ENCODE peak calls at places on chromosomes 4 and X, in four cellular contexts. One of them, this sample, is unnamed.

GRCh38 chr4:61173799-61174198 is 26.3 kb upstream of the ADGRL3 start:
- DNase-seq in brain microvascular endothelial cell: no peak
- DNase-seq in tibial nerve: no peak
- DNase-seq in ascending aorta: no peak
- DNase-seq in this sample: no peak

GRCh38 chrX:13235930-13236329 is 83.9 kb downstream of the ATXN3L start:
- DNase-seq in brain microvascular endothelial cell: no peak
- DNase-seq in ascending aorta: no peak
- DNase-seq in tibial nerve: no peak
- DNase-seq in this sample: no peak

GRCh38 chrX:1794586-1794985 is 179.7 kb downstream of the ASMT start:
- DNase-seq in ascending aorta: no peak
- DNase-seq in brain microvascular endothelial cell: no peak
- DNase-seq in tibial nerve: no peak
- DNase-seq in this sample: no peak

GRCh38 chr4:21979196-21979595 is 30.6 kb upstream of the KCNIP4 start:
- DNase-seq in tibial nerve: no peak
- DNase-seq in ascending aorta: no peak
- DNase-seq in brain microvascular endothelial cell: no peak
- DNase-seq in this sample: no peak

GRCh38 chr4:150033937-150034336 is 44.3 kb upstream of the DCLK2 start:
- DNase-seq in brain microvascular endothelial cell: peak
- DNase-seq in ascending aorta: no peak
- DNase-seq in tibial nerve: no peak
- DNase-seq in this sample: no peak

GRCh38 chr4:184812181-184812542 is 13.6 kb downstream of the ACSL1 start:
- DNase-seq in brain microvascular endothelial cell: no peak
- DNase-seq in ascending aorta: no peak
- DNase-seq in tibial nerve: no peak
- DNase-seq in this sample: no peak

GRCh38 chr4:123930971-123931370 is 534.4 kb downstream of the SPRY1 start:
- DNase-seq in tibial nerve: no peak
- DNase-seq in ascending aorta: no peak
- DNase-seq in brain microvascular endothelial cell: peak
- DNase-seq in this sample: no peak

GRCh38 chrX:109049903-109050302 is 313.5 kb upstream of the IRS4 start:
- DNase-seq in tibial nerve: no peak
- DNase-seq in brain microvascular endothelial cell: no peak
- DNase-seq in ascending aorta: no peak
- DNase-seq in this sample: no peak

GRCh38 chrX:71870337-71871098 is 40.1 kb upstream of the NHSL2 start:
- DNase-seq in brain microvascular endothelial cell: no peak
- DNase-seq in tibial nerve: no peak
- DNase-seq in ascending aorta: no peak
- DNase-seq in this sample: no peak

GRCh38 chr4:113773014-113773413 is 11.5 kb upstream of the CAMK2D start:
- DNase-seq in tibial nerve: no peak
- DNase-seq in ascending aorta: no peak
- DNase-seq in brain microvascular endothelial cell: no peak
- DNase-seq in this sample: no peak

GRCh38 chr4:110518889-110519490 is 43.0 kb downstream of the ENPEP start:
- DNase-seq in ascending aorta: no peak
- DNase-seq in brain microvascular endothelial cell: peak
- DNase-seq in tibial nerve: peak
- DNase-seq in this sample: no peak

GRCh38 chr4:98181815-98182214 is 38.5 kb upstream of the STPG2 start:
- DNase-seq in ascending aorta: no peak
- DNase-seq in tibial nerve: no peak
- DNase-seq in brain microvascular endothelial cell: peak
- DNase-seq in this sample: no peak

GRCh38 chrX:150258463-150259430 is 104.4 kb upstream of the MAMLD1 start:
- DNase-seq in tibial nerve: no peak
- DNase-seq in ascending aorta: peak
- DNase-seq in brain microvascular endothelial cell: no peak
- DNase-seq in this sample: no peak

GRCh38 chr4:46323891-46324290 is 66.0 kb downstream of the GABRA2 start:
- DNase-seq in ascending aorta: no peak
- DNase-seq in brain microvascular endothelial cell: no peak
- DNase-seq in tibial nerve: no peak
- DNase-seq in this sample: no peak

DNA sequence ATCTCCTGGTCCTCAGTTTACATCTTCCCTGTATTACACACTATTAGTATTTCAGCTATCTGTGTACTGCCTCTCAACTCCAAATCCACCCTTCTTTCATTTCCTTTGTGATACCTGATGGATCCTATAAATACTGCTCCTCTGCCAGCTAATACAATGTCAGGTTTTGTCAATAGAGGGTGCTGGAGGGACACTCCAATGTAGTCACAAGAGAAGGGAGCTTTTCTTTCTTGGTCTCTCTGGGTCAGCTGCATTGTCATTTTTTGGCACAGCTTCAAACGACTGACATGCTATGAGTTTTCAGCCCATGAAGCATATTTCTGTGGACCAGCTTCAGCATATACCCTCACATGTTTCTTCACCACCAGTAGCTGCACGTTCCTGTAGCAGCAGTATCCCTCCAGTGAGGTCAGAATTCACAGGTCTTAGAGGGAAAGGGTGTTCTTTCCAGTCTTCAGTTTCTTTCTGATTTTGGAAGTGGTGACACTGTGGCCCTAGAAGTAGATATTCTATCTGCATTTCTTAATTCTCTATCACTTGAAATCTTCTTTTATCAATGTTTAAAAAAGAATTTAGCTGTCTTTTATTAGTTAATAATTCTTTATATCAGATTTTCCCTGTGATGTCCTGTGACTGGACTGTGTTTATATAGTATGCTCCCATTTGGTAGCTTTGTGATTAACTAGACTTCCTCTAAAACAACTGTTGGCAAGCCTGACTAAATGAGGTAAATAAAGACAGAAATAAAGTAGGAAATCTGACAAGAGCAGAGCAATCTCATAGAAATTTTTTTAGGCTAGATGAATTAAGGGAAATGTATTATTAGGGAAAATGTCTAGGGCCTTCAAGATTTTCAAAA is 60.6 kb downstream of the GABRA2 start:
- DNase-seq in tibial nerve: peak
- DNase-seq in ascending aorta: no peak
- DNase-seq in brain microvascular endothelial cell: no peak
- DNase-seq in this sample: no peak
- TF ChIP-seq CTCF in tibial nerve: peak
- TF ChIP-seq CTCF in ascending aorta: no peak
- TF ChIP-seq CTCF in brain microvascular endothelial cell: peak
- TF ChIP-seq CTCF in this sample: no peak

GRCh38 chr4:72893354-72894066 is 176.0 kb downstream of the COX18 start:
- DNase-seq in tibial nerve: no peak
- DNase-seq in ascending aorta: no peak
- DNase-seq in brain microvascular endothelial cell: no peak
- DNase-seq in this sample: no peak
- H3K27ac ChIP-seq in tibial nerve: no peak
- H3K27ac ChIP-seq in ascending aorta: peak
- H3K27ac ChIP-seq in brain microvascular endothelial cell: no peak
- H3K27ac ChIP-seq in this sample: peak

GRCh38 chrX:23826653-23827052 is 43.7 kb downstream of the SAT1 start:
- DNase-seq in ascending aorta: no peak
- DNase-seq in tibial nerve: no peak
- DNase-seq in brain microvascular endothelial cell: no peak
- DNase-seq in this sample: no peak

GRCh38 chrX:23826216-23826615 is 43.2 kb downstream of the SAT1 start:
- DNase-seq in tibial nerve: no peak
- DNase-seq in brain microvascular endothelial cell: no peak
- DNase-seq in ascending aorta: no peak
- DNase-seq in this sample: no peak

GRCh38 chrX:23825675-23826074 is 42.7 kb downstream of the SAT1 start:
- DNase-seq in ascending aorta: no peak
- DNase-seq in tibial nerve: no peak
- DNase-seq in brain microvascular endothelial cell: no peak
- DNase-seq in this sample: no peak

GRCh38 chrX:23832750-23833149 is 49.8 kb downstream of the SAT1 start:
- DNase-seq in tibial nerve: no peak
- DNase-seq in brain microvascular endothelial cell: no peak
- DNase-seq in ascending aorta: no peak
- DNase-seq in this sample: no peak

DNA sequence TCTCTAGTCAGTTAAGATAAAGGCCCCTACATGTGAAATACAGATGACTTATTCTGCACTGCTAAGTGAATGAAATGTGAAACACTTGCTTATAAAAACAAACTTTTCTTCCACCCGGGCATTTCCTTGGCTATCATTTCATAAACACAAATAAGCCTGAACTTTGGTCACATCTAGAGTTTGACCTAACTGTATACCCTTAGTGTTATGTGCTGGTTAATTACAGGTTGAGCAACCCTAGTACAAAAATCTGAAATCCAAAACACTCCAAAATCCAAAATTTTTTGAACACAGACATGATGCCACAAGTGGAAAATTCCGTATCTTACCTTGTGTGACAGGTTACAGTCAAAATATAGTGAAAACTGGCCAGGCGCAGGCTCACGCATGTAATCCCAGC is 45.9 kb downstream of the SAT1 start:
- DNase-seq in tibial nerve: no peak
- DNase-seq in ascending aorta: no peak
- DNase-seq in brain microvascular endothelial cell: no peak
- DNase-seq in this sample: no peak
- H3K4me3 ChIP-seq in tibial nerve: no peak
- H3K4me3 ChIP-seq in ascending aorta: no peak
- H3K4me3 ChIP-seq in brain microvascular endothelial cell: no peak
- H3K4me3 ChIP-seq in this sample: no peak

DNA sequence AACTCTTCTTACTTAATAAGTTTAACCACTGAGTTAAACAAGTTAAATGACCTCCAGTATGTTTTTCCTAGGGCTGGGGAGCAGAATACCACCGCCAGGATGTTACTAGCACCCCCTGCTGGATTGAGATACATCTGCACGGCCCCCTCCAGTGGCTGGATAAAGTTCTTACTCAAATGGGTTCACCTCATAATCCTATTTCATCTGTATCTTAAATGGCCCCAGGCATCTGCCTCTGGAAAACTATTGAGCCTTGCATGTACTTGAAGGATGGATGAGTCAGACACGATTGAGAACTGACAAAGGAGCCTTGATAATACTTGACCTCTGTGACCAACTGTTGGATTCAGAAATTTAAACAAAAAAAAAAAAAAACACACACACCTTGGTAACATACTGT is 61.5 kb upstream of the MMAA start:
- DNase-seq in tibial nerve: peak
- DNase-seq in ascending aorta: peak
- DNase-seq in brain microvascular endothelial cell: peak
- DNase-seq in this sample: peak
- TF ChIP-seq CTCF in tibial nerve: peak
- TF ChIP-seq CTCF in ascending aorta: peak
- TF ChIP-seq CTCF in brain microvascular endothelial cell: peak
- TF ChIP-seq CTCF in this sample: peak

GRCh38 chrX:130895299-130895698 is 7.7 kb downstream of the ENOX2 start:
- DNase-seq in ascending aorta: no peak
- DNase-seq in tibial nerve: no peak
- DNase-seq in brain microvascular endothelial cell: no peak
- DNase-seq in this sample: no peak

GRCh38 chrX:130896816-130897508 is 6.0 kb downstream of the ENOX2 start:
- DNase-seq in ascending aorta: no peak
- DNase-seq in brain microvascular endothelial cell: no peak
- DNase-seq in tibial nerve: no peak
- DNase-seq in this sample: no peak

GRCh38 chrX:130893356-130894085 is 9.5 kb downstream of the ENOX2 start:
- DNase-seq in ascending aorta: no peak
- DNase-seq in brain microvascular endothelial cell: no peak
- DNase-seq in tibial nerve: no peak
- DNase-seq in this sample: no peak

GRCh38 chrX:130896026-130896425 is 7.0 kb downstream of the ENOX2 start:
- DNase-seq in ascending aorta: no peak
- DNase-seq in tibial nerve: peak
- DNase-seq in brain microvascular endothelial cell: no peak
- DNase-seq in this sample: no peak
- H3K27ac ChIP-seq in ascending aorta: no peak
- H3K27ac ChIP-seq in tibial nerve: no peak
- H3K27ac ChIP-seq in brain microvascular endothelial cell: no peak
- H3K27ac ChIP-seq in this sample: peak

GRCh38 chr4:176788971-176789370 is 3.8 kb downstream of the VEGFC start:
- DNase-seq in tibial nerve: no peak
- DNase-seq in brain microvascular endothelial cell: no peak
- DNase-seq in ascending aorta: no peak
- DNase-seq in this sample: no peak
- H3K4me3 ChIP-seq in tibial nerve: no peak
- H3K4me3 ChIP-seq in brain microvascular endothelial cell: no peak
- H3K4me3 ChIP-seq in ascending aorta: no peak
- H3K4me3 ChIP-seq in this sample: no peak